ENCODE peak calls at places on chromosomes 16 and 17, in six cellular contexts. M is HL-60, A is body of pancreas, U is GM23338, K is SK-N-SH, B is upper lobe of left lung. X is an unnamed sample.
A peak's percentile ranks its signal among the peaks of the same experiment; 100 is the strongest.

GRCh38 chr17:4476017-4476416 is 22.7 kb upstream of the SPNS2 start:
- DNase-seq in M (no peak), U (no peak), K (no peak), B (no peak), A (no peak), X (no peak)

GRCh38 chr17:9350083-9350482 is 225.5 kb downstream of the STX8 start:
- DNase-seq in U (no peak), K (no peak), A (no peak), M (no peak), B (no peak), X (no peak)

GRCh38 chr17:43398724-43399595 is at the start of gene ARL4D:
- DNase-seq in A (peak; percentile 93), K (peak; percentile 92), U (peak; percentile 93), M (no peak), B (peak; percentile 96), X (peak; percentile 75)

GRCh38 chr17:57535652-57536018 is 209.5 kb downstream of the CCDC182 start:
- DNase-seq in M (no peak), A (no peak), U (no peak), K (no peak), B (no peak), X (no peak)

GRCh38 chr17:32596666-32597065 is 109.9 kb downstream of the CDK5R1 start:
- DNase-seq in A (no peak), M (no peak), U (no peak), B (no peak), K (no peak), X (no peak)

GRCh38 chr17:82315703-82316358 is 1.6 kb downstream of the CD7 start:
- DNase-seq in U (peak; percentile 48), B (peak; percentile 72), M (no peak), A (no peak), K (no peak), X (peak; percentile 47)

GRCh38 chr16:2969545-2970521 is 685 bp downstream of the PAQR4 start:
- DNase-seq in M (no peak), U (peak; percentile 93), B (peak; percentile 92), K (peak; percentile 85), A (peak; percentile 85), X (peak; percentile 43)

GRCh38 chr16:85316944-85317343 is 204.7 kb upstream of the CIBAR2 start:
- DNase-seq in B (no peak), U (no peak), K (no peak), A (peak; percentile 47), M (no peak), X (no peak)

GRCh38 chr17:58756246-58757161 is 850 bp downstream of the PPM1E start:
- DNase-seq in A (peak; percentile 11), K (peak; percentile 83), B (peak; percentile 83), M (no peak), U (peak; percentile 48), X (no peak)

GRCh38 chr17:82859431-82860403 is 19.9 kb upstream of the ZNF750 start:
- DNase-seq in K (no peak), U (no peak), A (no peak), M (no peak), B (peak; percentile 88), X (peak; percentile 64)

GRCh38 chr17:67995568-67996191 is 589 bp downstream of the C17orf58 start:
- DNase-seq in U (peak; percentile 59), K (peak; percentile 81), M (no peak), B (peak; percentile 89), A (peak; percentile 35), X (no peak)

GRCh38 chr16:1105888-1106620 is 10.0 kb upstream of the C1QTNF8 start:
- DNase-seq in A (peak; percentile 84), K (peak; percentile 98), B (peak; percentile 89), U (peak; percentile 85), M (peak; percentile 7), X (peak; percentile 58)

GRCh38 chr16:2970563-2970962 is 1.4 kb downstream of the PAQR4 start:
- DNase-seq in B (no peak), K (no peak), A (no peak), U (no peak), M (no peak), X (no peak)

GRCh38 chr17:10871914-10872313 is 34.0 kb upstream of the PIRT start:
- DNase-seq in U (no peak), B (no peak), M (no peak), K (no peak), A (peak; percentile 48), X (no peak)

GRCh38 chr16:53061256-53061655 is 6.5 kb downstream of the CHD9 start:
- DNase-seq in K (no peak), U (no peak), B (no peak), M (no peak), A (no peak), X (no peak)

GRCh38 chr17:41486809-41487530 is 2.7 kb downstream of the KRT36 start:
- DNase-seq in K (peak; percentile 40), M (no peak), A (peak; percentile 66), U (peak; percentile 89), B (peak; percentile 76), X (no peak)

GRCh38 chr17:46994993-46995392 is 15.9 kb upstream of the RPRML start:
- DNase-seq in A (no peak), B (no peak), M (no peak), U (no peak), K (no peak), X (no peak)

GRCh38 chr16:87434146-87434667 is 42.1 kb downstream of the MAP1LC3B start:
- DNase-seq in U (no peak), B (peak; percentile 63), M (no peak), A (no peak), K (no peak), X (no peak)

GRCh38 chr16:154223-155030 is 2.0 kb downstream of the HBZ start:
- DNase-seq in M (no peak), A (peak; percentile 36), B (peak; percentile 87), K (peak; percentile 82), U (peak; percentile 69), X (no peak)

GRCh38 chr17:42720996-42721583 is 23.8 kb downstream of the EZH1 start:
- DNase-seq in A (peak; percentile 41), B (no peak), M (peak; percentile 24), K (peak; percentile 75), U (peak; percentile 87), X (no peak)

GRCh38 chr17:41160648-41161047 is at the start of gene KRTAP4-4:
- DNase-seq in K (no peak), U (no peak), A (no peak), B (no peak), M (no peak), X (no peak)

GRCh38 chr17:53792997-53793396 is 29.7 kb upstream of the KIF2B start:
- DNase-seq in M (no peak), K (no peak), B (peak; percentile 26), A (no peak), U (no peak), X (no peak)

GRCh38 chr17:82648761-82649474 is 674 bp upstream of the WDR45B start:
- DNase-seq in U (peak; percentile 57), K (peak; percentile 95), B (no peak), M (peak; percentile 58), A (peak; percentile 43), X (no peak)

GRCh38 chr17:56510554-56511342 is 82.8 kb upstream of the NOG start:
- DNase-seq in A (no peak), K (no peak), B (peak; percentile 74), M (no peak), U (peak; percentile 21), X (no peak)

GRCh38 chr17:32100971-32101631 is 41.2 kb upstream of the RHOT1 start:
- DNase-seq in M (no peak), B (no peak), A (peak; percentile 90), U (no peak), K (no peak), X (no peak)

GRCh38 chr16:57727610-57728009 is 8.0 kb upstream of the KATNB1 start:
- DNase-seq in M (no peak), U (no peak), A (no peak), K (no peak), B (no peak), X (no peak)
- TF ChIP-seq CTCF in M (no peak), U (peak; percentile 33), A (no peak), K (no peak), B (no peak), X (no peak)

GRCh38 chr17:6708357-6708961 is 4.7 kb downstream of the SLC13A5 start:
- DNase-seq in B (no peak), K (no peak), A (no peak), U (no peak), M (no peak), X (no peak)

GRCh38 chr17:6711081-6711674 is 2.0 kb downstream of the SLC13A5 start:
- DNase-seq in A (no peak), K (no peak), B (no peak), M (no peak), U (no peak), X (no peak)

GRCh38 chr17:6711681-6712057 is 1.5 kb downstream of the SLC13A5 start:
- DNase-seq in B (no peak), U (no peak), K (no peak), A (no peak), M (peak; percentile 30), X (no peak)

GRCh38 chr17:6712058-6712853 is 913 bp downstream of the SLC13A5 start:
- DNase-seq in A (no peak), K (peak; percentile 11), M (no peak), B (no peak), U (peak; percentile 78), X (no peak)

GRCh38 chr17:6710317-6710716 is 2.9 kb downstream of the SLC13A5 start:
- DNase-seq in K (peak; percentile 12), B (no peak), A (no peak), U (no peak), M (no peak), X (no peak)
- H3K27ac ChIP-seq in K (no peak overlapping the region), B (no peak overlapping the region), A (no peak overlapping the region), U (no peak overlapping the region), M (no peak overlapping the region), X (no peak overlapping the region)

GRCh38 chr17:74953129-74953687 is 17.5 kb downstream of the OTOP3 start:
- DNase-seq in U (no peak), M (no peak), A (no peak), B (no peak), K (no peak), X (no peak)

GRCh38 chr17:74951680-74952421 is 16.2 kb downstream of the OTOP3 start:
- DNase-seq in K (no peak), A (no peak), M (no peak), U (peak; percentile 75), B (no peak), X (no peak)

GRCh38 chr17:74951065-74951464 is 15.4 kb downstream of the OTOP3 start:
- DNase-seq in U (no peak), K (no peak), B (no peak), M (no peak), A (no peak), X (no peak)

GRCh38 chr17:74954115-74954514 is 18.4 kb downstream of the OTOP3 start:
- DNase-seq in U (no peak), B (no peak), M (no peak), K (no peak), A (no peak), X (no peak)

GRCh38 chr17:74952431-74953128 is 16.9 kb downstream of the OTOP3 start:
- DNase-seq in A (no peak), U (no peak), M (no peak), K (no peak), B (no peak), X (no peak)
- TF ChIP-seq CTCF in A (no peak), U (no peak), M (no peak), K (no peak), B (no peak), X (no peak)

DNA sequence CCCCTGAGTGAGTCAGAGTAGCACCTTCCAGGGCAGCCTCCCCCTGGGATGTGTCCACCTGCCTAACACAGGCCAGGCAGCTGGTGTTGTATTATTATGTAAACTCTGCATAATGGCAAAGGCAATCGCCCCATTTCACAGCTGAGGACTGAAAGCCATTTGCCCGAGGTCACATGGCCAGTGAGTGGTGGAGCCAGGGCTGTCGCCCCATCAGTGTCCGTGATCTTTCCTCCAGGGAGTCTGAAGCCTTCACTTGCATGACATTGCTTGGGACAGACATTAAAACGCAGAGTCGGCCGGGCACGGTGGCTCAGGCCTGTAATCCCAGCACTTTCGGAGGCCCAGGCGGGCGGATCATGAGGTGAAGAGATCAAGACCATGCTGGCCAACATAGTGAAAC is 84.1 kb upstream of the FOXF1 start:
- DNase-seq in U (no peak), M (no peak), A (no peak), K (no peak), B (no peak), X (no peak)
- H3K27ac ChIP-seq in U (no peak overlapping the region), M (no peak overlapping the region), A (no peak overlapping the region), K (no peak overlapping the region), B (no peak overlapping the region), X (no peak overlapping the region)

X was measured in CD4-positive, alpha-beta T cell.